ENCODE peak calls at places on chromosomes 12 and 14, in eight cellular contexts. R is HT1080; M is RKO; G is activated B cell treated with CpG ODN at 0.5 μM for 24 hours; T is left kidney; I is M059J; X is thoracic aorta; D is activated CD4-positive, alpha-beta T cell treated with anti-CD3 and anti-CD28 coated beads, Interleukin-2, amount 10 ng/mL, durations not matched to agents 7 days and 5 days. O is an unnamed sample.

GRCh38 chr12:6538420-6539275 is 4.3 kb downstream of the GAPDH start:
- DNase-seq in R (peak; percentile 74), M (peak; percentile 49), G (no peak), T (no peak), I (peak; percentile 85), X (no peak), D (no peak), O (no peak)

GRCh38 chr12:98745578-98746391 is 100.7 kb downstream of the APAF1 start:
- DNase-seq in R (no peak), M (no peak), G (no peak), T (peak; percentile 67), I (peak; percentile 11), X (no peak), D (peak; percentile 30), O (no peak)

GRCh38 chr14:68924392-68925158 is 54.5 kb downstream of the ACTN1 start:
- DNase-seq in R (no peak), M (no peak), G (no peak), T (no peak), I (peak; percentile 90), X (peak; percentile 32), D (no peak), O (no peak)

GRCh38 chr12:117919479-117919878 is 49.3 kb downstream of the KSR2 start:
- DNase-seq in R (peak; percentile 13), M (peak; percentile 33), G (no peak), T (no peak), I (no peak), X (no peak), D (no peak), O (no peak)

GRCh38 chr14:56534656-56535055 is 44.9 kb upstream of the TMEM260 start:
- DNase-seq in R (no peak), M (no peak), G (no peak), T (no peak), I (no peak), X (no peak), D (no peak), O (no peak)

GRCh38 chr14:31887929-31888580 is 189.0 kb upstream of the ARHGAP5 start:
- DNase-seq in R (no peak), M (no peak), G (no peak), T (no peak), I (no peak), X (no peak), D (no peak), O (no peak)

GRCh38 chr12:18443768-18444437 is 182.6 kb downstream of the PIK3C2G start:
- DNase-seq in R (no peak), M (no peak), G (no peak), T (no peak), I (peak; percentile 10), X (no peak), D (no peak), O (no peak)

GRCh38 chr12:51009038-51009437 is 17.1 kb downstream of the SLC11A2 start:
- DNase-seq in R (no peak), M (no peak), G (no peak), T (no peak), I (no peak), X (no peak), D (peak; percentile 73), O (peak; percentile 81)

GRCh38 chr14:50067723-50068495 is 48.5 kb downstream of the VCPKMT start:
- DNase-seq in R (peak; percentile 97), M (peak; percentile 30), G (no peak), T (no peak), I (peak; percentile 77), X (no peak), D (no peak), O (no peak)

GRCh38 chr12:66244446-66244845 is 55.4 kb downstream of the IRAK3 start:
- DNase-seq in R (no peak), M (no peak), G (no peak), T (no peak), I (no peak), X (no peak), D (no peak), O (no peak)

GRCh38 chr12:1630827-1631591 is 2.0 kb downstream of the WNT5B start:
- DNase-seq in R (no peak), M (no peak), G (no peak), T (peak; percentile 71), I (no peak), X (no peak), D (no peak), O (no peak)

GRCh38 chr12:42213954-42214426 is 24.1 kb downstream of the YAF2 start:
- DNase-seq in R (no peak), M (no peak), G (no peak), T (no peak), I (peak; percentile 66), X (no peak), D (no peak), O (no peak)

GRCh38 chr12:96811083-96811482 is 96.0 kb upstream of the NEDD1 start:
- DNase-seq in R (peak; percentile 96), M (peak; percentile 83), G (no peak), T (no peak), I (peak; percentile 96), X (no peak), D (no peak), O (no peak)

GRCh38 chr12:48000878-48001321 is 3.4 kb downstream of the COL2A1 start:
- DNase-seq in R (peak; percentile 63), M (peak; percentile 79), G (peak; percentile 10), T (peak; percentile 84), I (peak; percentile 80), X (no peak), D (no peak), O (no peak)

GRCh38 chr12:39736406-39736805 is 116.8 kb upstream of the ABCD2 start:
- DNase-seq in R (no peak), M (no peak), G (no peak), T (no peak), I (no peak), X (no peak), D (no peak), O (no peak)

GRCh38 chr12:97886548-97887176 is 424.1 kb downstream of the RMST start:
- DNase-seq in R (no peak), M (no peak), G (no peak), T (peak; percentile 32), I (no peak), X (no peak), D (no peak), O (no peak)

GRCh38 chr14:105858676-105859025 is 332.3 kb downstream of the TMEM121 start:
- DNase-seq in R (no peak), M (no peak), G (no peak), T (no peak), I (no peak), X (no peak), D (peak; percentile 25), O (no peak)

GRCh38 chr14:47012533-47012932 is 361.0 kb upstream of the RPL10L start:
- DNase-seq in R (no peak), M (no peak), G (no peak), T (no peak), I (no peak), X (no peak), D (no peak), O (no peak)

GRCh38 chr12:53941187-53941586 is 2.6 kb downstream of the HOXC13 start:
- DNase-seq in R (no peak), M (no peak), G (no peak), T (no peak), I (no peak), X (no peak), D (no peak), O (no peak)

GRCh38 chr14:61569783-61570182 is 125.5 kb upstream of the HIF1A start:
- DNase-seq in R (peak; percentile 96), M (no peak), G (no peak), T (no peak), I (peak; percentile 97), X (no peak), D (peak; percentile 59), O (peak; percentile 97)

GRCh38 chr12:77231548-77231947 is 166.2 kb upstream of the E2F7 start:
- DNase-seq in R (peak; percentile 2), M (no peak), G (no peak), T (no peak), I (peak; percentile 73), X (no peak), D (no peak), O (peak; percentile 77)

GRCh38 chr14:49497725-49498348 is 88.3 kb downstream of the RPS29 start:
- DNase-seq in R (peak; percentile 61), M (peak; percentile 75), G (no peak), T (peak; percentile 88), I (peak; percentile 66), X (no peak), D (peak; percentile 25), O (peak; percentile 57)

GRCh38 chr14:37546621-37547447 is 48.2 kb downstream of the FOXA1 start:
- DNase-seq in R (no peak), M (no peak), G (no peak), T (peak; percentile 25), I (no peak), X (no peak), D (no peak), O (no peak)

GRCh38 chr12:44930972-44931600 is 55.0 kb upstream of the NELL2 start:
- DNase-seq in R (peak; percentile 46), M (peak; percentile 86), G (no peak), T (peak; percentile 77), I (peak; percentile 59), X (no peak), D (no peak), O (peak; percentile 73)

GRCh38 chr14:92726135-92726932 is 22.1 kb downstream of the LGMN start:
- DNase-seq in R (peak; percentile 92), M (peak; percentile 15), G (no peak), T (no peak), I (peak; percentile 88), X (peak; percentile 54), D (peak; percentile 35), O (no peak)

GRCh38 chr12:50747817-50748216 is 16.1 kb upstream of the ATF1 start:
- DNase-seq in R (no peak), M (no peak), G (no peak), T (no peak), I (no peak), X (no peak), D (no peak), O (no peak)

GRCh38 chr12:45284096-45284901 is 68.4 kb downstream of the ANO6 start:
- DNase-seq in R (peak; percentile 32), M (no peak), G (no peak), T (no peak), I (peak; percentile 87), X (no peak), D (no peak), O (no peak)

GRCh38 chr14:74595006-74595735 is 16.9 kb downstream of the LTBP2 start:
- DNase-seq in R (no peak), M (no peak), G (no peak), T (no peak), I (peak; percentile 27), X (no peak), D (no peak), O (no peak)

GRCh38 chr12:83827860-83828259 is 1084.7 kb downstream of the SLC6A15 start:
- DNase-seq in R (peak; percentile 18), M (no peak), G (no peak), T (peak; percentile 23), I (no peak), X (no peak), D (no peak), O (no peak)

GRCh38 chr12:10617868-10618267 is 4.5 kb upstream of the MAGOHB start:
- DNase-seq in R (no peak), M (no peak), G (no peak), T (no peak), I (no peak), X (no peak), D (no peak), O (no peak)

GRCh38 chr14:62409909-62410308 is 635.3 kb downstream of the KCNH5 start:
- DNase-seq in R (peak; percentile 53), M (peak; percentile 35), G (no peak), T (no peak), I (peak; percentile 15), X (no peak), D (no peak), O (no peak)

GRCh38 chr14:69669375-69669774 is 58.0 kb downstream of the SUSD6 start:
- DNase-seq in R (no peak), M (no peak), G (no peak), T (no peak), I (no peak), X (no peak), D (no peak), O (no peak)

GRCh38 chr14:72604133-72604532 is 289.8 kb downstream of the DPF3 start:
- DNase-seq in R (no peak), M (no peak), G (no peak), T (no peak), I (no peak), X (no peak), D (no peak), O (no peak)

GRCh38 chr14:71103662-71104484 is 196.6 kb downstream of the PCNX1 start:
- DNase-seq in R (peak; percentile 50), M (peak; percentile 78), G (no peak), T (peak; percentile 76), I (peak; percentile 63), X (no peak), D (peak; percentile 53), O (peak; percentile 67)

O was measured in AML-193.